ENCODE peak calls at places on chromosomes 7 and 10, in eight cellular contexts. K is esophagus muscularis mucosa, S is prostate gland, D is MM.1S, V is colonic mucosa, F is cardiac muscle cell, O is adrenal gland, Y is tibial artery. M is an unnamed sample.
A peak's percentile ranks its signal among the peaks of the same experiment; 100 is the strongest.

GRCh38 chr7:34672430-34672829 is 14.4 kb downstream of the NPSR1 start:
- DNase-seq in K (no peak), S (no peak), D (no peak), V (no peak), F (no peak), O (no peak), Y (no peak), M (no peak)

GRCh38 chr7:158728911-158729645 is 24.5 kb upstream of the NCAPG2 start:
- DNase-seq in K (no peak), S (no peak), D (no peak), V (peak; percentile 12), F (no peak), O (peak; percentile 44), Y (no peak), M (no peak)

GRCh38 chr10:71077796-71078453 is 134.4 kb upstream of the UNC5B start:
- DNase-seq in K (peak; percentile 29), S (no peak), D (no peak), V (no peak), F (no peak), O (peak; percentile 27), Y (peak; percentile 11), M (no peak)

GRCh38 chr7:4650471-4651047 is 31.5 kb upstream of the FOXK1 start:
- DNase-seq in K (no peak), S (no peak), D (no peak), V (no peak), F (no peak), O (peak; percentile 72), Y (no peak), M (no peak)

GRCh38 chr10:3652886-3653285 is 132.1 kb downstream of the KLF6 start:
- DNase-seq in K (no peak), S (no peak), D (no peak), V (no peak), F (no peak), O (no peak), Y (no peak), M (no peak)

GRCh38 chr10:32687116-32687515 is 241.2 kb downstream of the CCDC7 start:
- DNase-seq in K (no peak), S (no peak), D (no peak), V (no peak), F (no peak), O (no peak), Y (no peak), M (no peak)

GRCh38 chr7:100682228-100682741 is 8.7 kb downstream of the GNB2 start:
- DNase-seq in K (no peak), S (no peak), D (no peak), V (no peak), F (no peak), O (peak; percentile 70), Y (no peak), M (no peak)

GRCh38 chr10:60348982-60349381 is 40.7 kb downstream of the ANK3 start:
- DNase-seq in K (no peak), S (no peak), D (no peak), V (no peak), F (no peak), O (no peak), Y (no peak), M (no peak)

GRCh38 chr10:32332299-32332750 is 14.6 kb downstream of the EPC1 start:
- DNase-seq in K (no peak), S (no peak), D (no peak), V (no peak), F (no peak), O (no peak), Y (no peak), M (no peak)

GRCh38 chr7:149027560-149028345 is 552 bp downstream of the PDIA4 start:
- DNase-seq in K (no peak), S (peak; percentile 23), D (peak; percentile 21), V (peak; percentile 54), F (peak; percentile 30), O (no peak), Y (no peak), M (no peak)

GRCh38 chr10:71205468-71205867 is 6.9 kb upstream of the UNC5B start:
- DNase-seq in K (no peak), S (no peak), D (no peak), V (no peak), F (no peak), O (no peak), Y (no peak), M (no peak)

GRCh38 chr10:96093948-96094347 is 36.1 kb upstream of the ZNF518A start:
- DNase-seq in K (no peak), S (no peak), D (no peak), V (no peak), F (no peak), O (no peak), Y (no peak), M (no peak)

GRCh38 chr10:124095096-124095495 is 1.7 kb upstream of the CHST15 start:
- DNase-seq in K (no peak), S (no peak), D (no peak), V (no peak), F (no peak), O (no peak), Y (no peak), M (no peak)

GRCh38 chr10:124091646-124092269 is 1.6 kb downstream of the CHST15 start:
- DNase-seq in K (no peak), S (no peak), D (peak; percentile 43), V (no peak), F (peak; percentile 23), O (peak; percentile 73), Y (peak; percentile 73), M (peak; percentile 21)

GRCh38 chr10:124092270-124093075 is 925 bp downstream of the CHST15 start:
- DNase-seq in K (no peak), S (peak; percentile 40), D (peak; percentile 93), V (peak; percentile 57), F (peak; percentile 62), O (peak; percentile 78), Y (peak; percentile 74), M (peak; percentile 39)

GRCh38 chr10:124094419-124094785 is 1.0 kb upstream of the CHST15 start:
- DNase-seq in K (no peak), S (no peak), D (peak; percentile 34), V (no peak), F (no peak), O (peak; percentile 80), Y (no peak), M (no peak)

GRCh38 chr10:124093076-124093773 is at the start of gene CHST15:
- DNase-seq in K (no peak), S (peak; percentile 50), D (peak; percentile 86), V (no peak), F (peak; percentile 59), O (peak; percentile 74), Y (peak; percentile 81), M (peak; percentile 75)
- H3K4me1 ChIP-seq in K (peaks cover 78% of the 10 kb centered on the region), S (peaks cover 7% of the 10 kb centered on the region), D (peaks cover 35% of the 10 kb centered on the region), V (peaks cover 3% of the 10 kb centered on the region), F (no peaks in the 10 kb centered on the region), O (peaks cover 7% of the 10 kb centered on the region), Y (peaks cover 23% of the 10 kb centered on the region), M (peaks cover 7% of the 10 kb centered on the region)

DNA sequence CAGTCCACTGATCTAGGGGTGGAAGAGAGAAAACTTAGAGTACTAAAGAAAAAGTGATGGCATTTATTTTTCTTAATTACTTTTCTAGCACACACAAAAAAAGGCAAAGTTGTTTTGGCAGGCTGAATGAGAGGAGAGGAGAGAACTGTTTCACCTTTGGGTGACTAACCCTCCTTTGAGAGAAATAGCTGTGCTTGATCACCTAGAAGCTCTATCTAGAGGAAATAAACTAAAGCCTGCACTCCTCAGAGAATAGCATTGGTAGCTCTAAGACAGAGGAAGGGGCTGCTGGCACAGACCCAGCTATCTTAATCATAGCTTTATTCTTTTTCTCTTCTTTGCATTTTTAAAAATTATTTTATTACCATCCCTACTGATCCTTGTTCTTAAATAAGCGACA is 6.3 kb downstream of the TMEM243 start:
- DNase-seq in K (no peak), S (no peak), D (no peak), V (no peak), F (no peak), O (no peak), Y (no peak), M (no peak)
- H3K4me1 ChIP-seq in K (peaks cover 14% of the 10 kb centered on the region), S (peaks cover 6% of the 10 kb centered on the region), D (peaks cover 34% of the 10 kb centered on the region), V (no peaks in the 10 kb centered on the region), F (no peaks in the 10 kb centered on the region), O (peaks cover 6% of the 10 kb centered on the region), Y (peaks cover 27% of the 10 kb centered on the region), M (no peaks in the 10 kb centered on the region)

DNA sequence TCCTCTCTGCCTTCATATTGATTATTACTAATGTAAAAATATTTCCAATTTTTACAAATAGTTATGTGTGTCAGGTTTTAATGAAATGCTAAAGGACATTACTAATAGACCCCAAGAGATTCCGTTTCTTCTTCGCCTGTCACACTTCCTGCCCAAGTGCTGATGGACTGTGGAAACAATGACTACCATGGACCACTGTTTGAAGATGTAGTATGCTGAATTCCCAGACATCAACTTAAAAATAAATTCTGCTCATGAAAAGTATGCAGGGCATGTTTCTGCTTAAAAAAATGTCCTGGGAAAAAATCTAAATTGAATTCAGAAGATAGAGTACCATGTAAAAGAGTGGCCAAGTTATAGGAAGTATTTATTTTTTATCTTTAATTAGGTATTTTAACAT is 52.1 kb downstream of the ST7 start:
- DNase-seq in K (no peak), S (no peak), D (no peak), V (no peak), F (no peak), O (no peak), Y (no peak), M (no peak)
- H3K4me1 ChIP-seq in K (peaks cover 23% of the 10 kb centered on the region), S (no peaks in the 10 kb centered on the region), D (peaks cover 24% of the 10 kb centered on the region), V (no peaks in the 10 kb centered on the region), F (peaks cover 27% of the 10 kb centered on the region), O (peaks cover 6% of the 10 kb centered on the region), Y (peaks cover 71% of the 10 kb centered on the region), M (peaks cover 6% of the 10 kb centered on the region)

GRCh38 chr10:122465401-122465800 is 4.0 kb downstream of the HTRA1 start:
- DNase-seq in K (no peak), S (no peak), D (no peak), V (no peak), F (no peak), O (peak; percentile 46), Y (no peak), M (no peak)

GRCh38 chr10:122466866-122467470 is 5.6 kb downstream of the HTRA1 start:
- DNase-seq in K (no peak), S (no peak), D (no peak), V (no peak), F (no peak), O (peak; percentile 46), Y (no peak), M (no peak)

GRCh38 chr10:122468923-122469781 is 7.8 kb downstream of the HTRA1 start:
- DNase-seq in K (no peak), S (no peak), D (no peak), V (no peak), F (no peak), O (peak; percentile 75), Y (peak; percentile 74), M (peak; percentile 89)

GRCh38 chr10:122469848-122470247 is 8.5 kb downstream of the HTRA1 start:
- DNase-seq in K (no peak), S (no peak), D (no peak), V (no peak), F (peak; percentile 22), O (no peak), Y (no peak), M (no peak)

DNA sequence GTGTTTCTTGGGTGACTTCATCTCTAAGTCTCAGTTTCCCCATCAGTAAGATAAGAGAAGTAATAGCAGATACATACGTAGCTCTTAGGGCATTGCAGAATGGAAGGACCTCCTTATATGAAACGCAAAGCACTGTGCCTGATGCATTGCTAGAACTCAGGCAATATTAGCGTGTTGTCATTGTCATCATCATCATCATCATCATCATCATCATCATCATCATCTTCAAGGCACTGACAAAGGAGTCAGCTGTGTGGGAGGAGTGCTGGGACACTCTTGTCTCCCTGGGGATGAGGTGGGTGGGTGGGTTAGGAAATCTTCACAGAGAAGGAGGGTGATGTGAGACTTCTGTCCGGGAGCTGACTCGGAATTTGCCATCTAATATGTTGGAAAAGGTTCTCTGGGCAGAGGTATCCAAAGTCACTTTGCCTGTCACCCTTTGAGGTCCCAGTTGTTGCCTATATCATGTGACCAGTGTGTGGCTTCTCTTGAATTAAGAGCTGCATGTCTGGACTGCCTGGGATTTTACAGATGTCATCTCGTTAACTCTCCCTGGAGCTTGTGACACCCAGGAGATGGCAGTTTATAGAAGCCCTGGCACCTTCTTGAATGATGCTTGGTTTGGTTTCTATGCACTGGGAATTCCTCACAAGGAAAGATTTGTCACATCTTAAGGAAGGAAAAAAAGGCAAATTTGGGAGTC is 7.0 kb downstream of the HTRA1 start:
- DNase-seq in K (no peak), S (no peak), D (no peak), V (no peak), F (no peak), O (peak; percentile 40), Y (no peak), M (no peak)
- H3K4me1 ChIP-seq in K (peaks cover 35% of the 10 kb centered on the region), S (peaks cover 2% of the 10 kb centered on the region), D (no peaks in the 10 kb centered on the region), V (no peaks in the 10 kb centered on the region), F (peaks cover 39% of the 10 kb centered on the region), O (peaks cover 7% of the 10 kb centered on the region), Y (peaks cover 75% of the 10 kb centered on the region), M (peaks cover 24% of the 10 kb centered on the region)